ENCODE peak calls at places on chromosomes 7 and 10, in ten cellular contexts. One of them, this sample, is unnamed.

GRCh38 chr7:127938588-127938987 is 92.6 kb downstream of the LRRC4 start:
- DNase-seq in heart right ventricle: no peak
- DNase-seq in fibroblast of lung: peak; percentile 89
- DNase-seq in lower lobe of right lung: no peak
- DNase-seq in heart left ventricle: no peak
- DNase-seq in cardiac muscle cell: no peak
- DNase-seq in HCT116: no peak
- DNase-seq in PC-3: peak; percentile 47
- DNase-seq in left ventricle myocardium inferior: no peak
- DNase-seq in HL-60: no peak
- DNase-seq in this sample: peak; percentile 57

GRCh38 chr7:2689951-2690705 is 2.1 kb downstream of the AMZ1 start:
- DNase-seq in heart right ventricle: no peak
- DNase-seq in fibroblast of lung: peak; percentile 66
- DNase-seq in lower lobe of right lung: no peak
- DNase-seq in heart left ventricle: no peak
- DNase-seq in cardiac muscle cell: no peak
- DNase-seq in HCT116: no peak
- DNase-seq in PC-3: no peak
- DNase-seq in left ventricle myocardium inferior: no peak
- DNase-seq in HL-60: no peak
- DNase-seq in this sample: no peak

GRCh38 chr10:69497235-69497561 is 45.9 kb downstream of the TSPAN15 start:
- DNase-seq in heart right ventricle: no peak
- DNase-seq in fibroblast of lung: no peak
- DNase-seq in lower lobe of right lung: peak; percentile 17
- DNase-seq in heart left ventricle: no peak
- DNase-seq in cardiac muscle cell: no peak
- DNase-seq in HCT116: no peak
- DNase-seq in PC-3: no peak
- DNase-seq in left ventricle myocardium inferior: no peak
- DNase-seq in HL-60: no peak
- DNase-seq in this sample: no peak

GRCh38 chr7:41323811-41324210 is 379.1 kb downstream of the INHBA start:
- DNase-seq in heart right ventricle: no peak
- DNase-seq in fibroblast of lung: peak; percentile 43
- DNase-seq in lower lobe of right lung: no peak
- DNase-seq in heart left ventricle: no peak
- DNase-seq in cardiac muscle cell: no peak
- DNase-seq in HCT116: no peak
- DNase-seq in PC-3: no peak
- DNase-seq in left ventricle myocardium inferior: no peak
- DNase-seq in HL-60: no peak
- DNase-seq in this sample: no peak

GRCh38 chr10:59290448-59290847 is 71.9 kb downstream of the FAM13C start:
- DNase-seq in heart right ventricle: no peak
- DNase-seq in fibroblast of lung: no peak
- DNase-seq in lower lobe of right lung: no peak
- DNase-seq in heart left ventricle: no peak
- DNase-seq in cardiac muscle cell: no peak
- DNase-seq in HCT116: no peak
- DNase-seq in PC-3: peak; percentile 42
- DNase-seq in left ventricle myocardium inferior: no peak
- DNase-seq in HL-60: no peak
- DNase-seq in this sample: no peak

GRCh38 chr7:46145412-46145811 is 224.3 kb upstream of the IGFBP3 start:
- DNase-seq in heart right ventricle: no peak
- DNase-seq in fibroblast of lung: peak; percentile 100
- DNase-seq in lower lobe of right lung: no peak
- DNase-seq in heart left ventricle: no peak
- DNase-seq in cardiac muscle cell: peak; percentile 67
- DNase-seq in HCT116: no peak
- DNase-seq in PC-3: peak; percentile 77
- DNase-seq in left ventricle myocardium inferior: no peak
- DNase-seq in HL-60: no peak
- DNase-seq in this sample: peak; percentile 96

GRCh38 chr7:115229401-115230083 is 307.6 kb downstream of the MDFIC start:
- DNase-seq in heart right ventricle: no peak
- DNase-seq in fibroblast of lung: peak; percentile 96
- DNase-seq in lower lobe of right lung: no peak
- DNase-seq in heart left ventricle: no peak
- DNase-seq in cardiac muscle cell: no peak
- DNase-seq in HCT116: no peak
- DNase-seq in PC-3: no peak
- DNase-seq in left ventricle myocardium inferior: no peak
- DNase-seq in HL-60: no peak
- DNase-seq in this sample: no peak

GRCh38 chr7:111982804-111983203 is 223.4 kb downstream of the DOCK4 start:
- DNase-seq in heart right ventricle: no peak
- DNase-seq in fibroblast of lung: peak; percentile 63
- DNase-seq in lower lobe of right lung: no peak
- DNase-seq in heart left ventricle: no peak
- DNase-seq in cardiac muscle cell: no peak
- DNase-seq in HCT116: no peak
- DNase-seq in PC-3: peak; percentile 15
- DNase-seq in left ventricle myocardium inferior: no peak
- DNase-seq in HL-60: no peak
- DNase-seq in this sample: peak; percentile 10

GRCh38 chr10:130171196-130171595 is 35.0 kb downstream of the GLRX3 start:
- DNase-seq in heart right ventricle: no peak
- DNase-seq in fibroblast of lung: no peak
- DNase-seq in lower lobe of right lung: no peak
- DNase-seq in heart left ventricle: no peak
- DNase-seq in cardiac muscle cell: no peak
- DNase-seq in HCT116: no peak
- DNase-seq in PC-3: no peak
- DNase-seq in left ventricle myocardium inferior: no peak
- DNase-seq in HL-60: peak; percentile 44
- DNase-seq in this sample: no peak

GRCh38 chr10:68124718-68125117 is 15.4 kb downstream of the MYPN start:
- DNase-seq in heart right ventricle: no peak
- DNase-seq in fibroblast of lung: no peak
- DNase-seq in lower lobe of right lung: no peak
- DNase-seq in heart left ventricle: no peak
- DNase-seq in cardiac muscle cell: no peak
- DNase-seq in HCT116: no peak
- DNase-seq in PC-3: no peak
- DNase-seq in left ventricle myocardium inferior: no peak
- DNase-seq in HL-60: no peak
- DNase-seq in this sample: no peak

GRCh38 chr7:92293887-92294616 is 48.3 kb downstream of the ANKIB1 start:
- DNase-seq in heart right ventricle: no peak
- DNase-seq in fibroblast of lung: no peak
- DNase-seq in lower lobe of right lung: no peak
- DNase-seq in heart left ventricle: no peak
- DNase-seq in cardiac muscle cell: no peak
- DNase-seq in HCT116: no peak
- DNase-seq in PC-3: no peak
- DNase-seq in left ventricle myocardium inferior: no peak
- DNase-seq in HL-60: no peak
- DNase-seq in this sample: no peak

GRCh38 chr10:103480521-103480920 is 1.5 kb upstream of the CALHM3 start:
- DNase-seq in heart right ventricle: no peak
- DNase-seq in fibroblast of lung: no peak
- DNase-seq in lower lobe of right lung: no peak
- DNase-seq in heart left ventricle: no peak
- DNase-seq in cardiac muscle cell: no peak
- DNase-seq in HCT116: no peak
- DNase-seq in PC-3: peak; percentile 49
- DNase-seq in left ventricle myocardium inferior: no peak
- DNase-seq in HL-60: no peak
- DNase-seq in this sample: no peak

GRCh38 chr7:131031100-131031868 is 296.4 kb upstream of the MKLN1 start:
- DNase-seq in heart right ventricle: no peak
- DNase-seq in fibroblast of lung: no peak
- DNase-seq in lower lobe of right lung: no peak
- DNase-seq in heart left ventricle: no peak
- DNase-seq in cardiac muscle cell: no peak
- DNase-seq in HCT116: no peak
- DNase-seq in PC-3: no peak
- DNase-seq in left ventricle myocardium inferior: no peak
- DNase-seq in HL-60: no peak
- DNase-seq in this sample: no peak
- H3K27ac ChIP-seq in heart right ventricle: no peak overlapping the region
- H3K27ac ChIP-seq in fibroblast of lung: no peak overlapping the region
- H3K27ac ChIP-seq in lower lobe of right lung: no peak overlapping the region
- H3K27ac ChIP-seq in heart left ventricle: no peak overlapping the region
- H3K27ac ChIP-seq in cardiac muscle cell: no peak overlapping the region
- H3K27ac ChIP-seq in HCT116: no peak overlapping the region
- H3K27ac ChIP-seq in PC-3: no peak overlapping the region
- H3K27ac ChIP-seq in left ventricle myocardium inferior: peak overlapping the region; percentile 10
- H3K27ac ChIP-seq in HL-60: no peak overlapping the region
- H3K27ac ChIP-seq in this sample: no peak overlapping the region

DNA sequence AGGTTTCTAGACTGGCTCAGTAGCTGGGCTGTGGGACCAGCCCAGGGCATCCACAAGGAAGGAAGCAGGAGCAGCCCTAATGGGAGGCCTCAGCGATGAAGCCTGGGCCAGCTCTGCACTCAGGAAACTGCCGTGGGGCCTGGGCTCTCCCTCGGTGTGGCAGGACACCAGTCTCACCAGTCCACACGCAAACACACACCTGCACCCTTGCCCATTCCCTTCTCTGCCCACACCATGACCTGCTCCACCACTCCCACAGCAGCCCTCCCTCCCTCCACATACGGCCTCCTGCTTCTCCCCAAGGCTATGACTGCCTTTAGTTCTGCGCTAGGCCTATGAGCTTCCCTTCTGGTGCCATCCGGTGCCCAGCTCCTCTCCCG is 7.1 kb downstream of the FGF8 start:
- DNase-seq in heart right ventricle: no peak
- DNase-seq in fibroblast of lung: no peak
- DNase-seq in lower lobe of right lung: no peak
- DNase-seq in heart left ventricle: no peak
- DNase-seq in cardiac muscle cell: no peak
- DNase-seq in HCT116: no peak
- DNase-seq in PC-3: no peak
- DNase-seq in left ventricle myocardium inferior: no peak
- DNase-seq in HL-60: no peak
- DNase-seq in this sample: no peak
- H3K27me3 ChIP-seq in heart right ventricle: peaks cover 65% of the 10 kb centered on the region
- H3K27me3 ChIP-seq in fibroblast of lung: peaks cover 58% of the 10 kb centered on the region
- H3K27me3 ChIP-seq in lower lobe of right lung: peaks cover 59% of the 10 kb centered on the region
- H3K27me3 ChIP-seq in heart left ventricle: peaks cover 21% of the 10 kb centered on the region
- H3K27me3 ChIP-seq in cardiac muscle cell: peaks cover 17% of the 10 kb centered on the region
- H3K27me3 ChIP-seq in HCT116: peaks cover 11% of the 10 kb centered on the region
- H3K27me3 ChIP-seq in PC-3: no peaks in the 10 kb centered on the region
- H3K27me3 ChIP-seq in left ventricle myocardium inferior: peaks cover 96% of the 10 kb centered on the region
- H3K27me3 ChIP-seq in HL-60: peaks cover 30% of the 10 kb centered on the region
- H3K27me3 ChIP-seq in this sample: peaks cover 83% of the 10 kb centered on the region

DNA sequence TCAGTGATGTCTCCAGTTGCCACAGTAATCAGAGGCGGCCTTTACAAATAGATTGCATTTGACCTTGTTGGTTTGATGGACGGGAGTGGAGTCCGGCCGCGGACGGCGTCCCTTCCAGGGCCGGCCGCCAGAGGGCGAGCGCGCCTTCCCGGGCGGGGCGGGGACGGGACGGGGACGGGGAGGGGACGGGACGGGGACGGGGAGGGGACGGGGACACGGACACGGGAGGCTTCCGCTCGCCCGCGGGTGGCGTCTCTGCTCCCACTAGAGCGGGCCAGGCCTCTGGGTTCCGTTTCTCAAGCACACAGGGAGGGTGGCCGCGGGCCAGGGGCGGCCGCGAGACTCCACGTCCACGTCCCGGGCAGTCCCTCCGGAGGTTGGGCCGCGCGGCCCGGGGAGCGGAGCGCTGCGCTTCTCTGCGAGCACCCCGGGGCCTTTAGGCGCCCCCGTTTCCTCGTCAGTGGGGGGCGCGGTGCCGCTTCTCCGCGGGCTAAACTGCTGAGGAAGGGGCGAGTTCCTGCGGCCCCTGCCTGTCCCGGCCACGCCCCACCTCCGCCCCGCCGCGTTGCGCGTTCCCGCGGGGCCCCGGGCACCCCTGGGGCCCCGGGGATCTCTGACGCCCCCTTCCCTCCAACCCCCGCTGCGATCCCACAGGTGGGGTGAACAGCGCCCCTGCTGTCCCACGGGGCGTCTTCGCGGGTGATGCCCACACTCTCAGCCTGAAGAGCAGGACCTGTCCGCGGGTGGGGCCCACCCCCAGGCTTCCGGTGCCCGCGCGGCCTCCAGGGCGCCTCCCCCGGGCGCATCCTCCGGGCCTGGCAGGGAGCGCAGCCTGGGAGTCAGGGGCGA is 84.2 kb upstream of the MKI67 start:
- DNase-seq in heart right ventricle: peak; percentile 80
- DNase-seq in fibroblast of lung: peak; percentile 8
- DNase-seq in lower lobe of right lung: peak; percentile 85
- DNase-seq in heart left ventricle: peak; percentile 81
- DNase-seq in cardiac muscle cell: peak; percentile 59
- DNase-seq in HCT116: peak; percentile 32
- DNase-seq in PC-3: peak; percentile 51
- DNase-seq in left ventricle myocardium inferior: peak; percentile 77
- DNase-seq in HL-60: peak; percentile 22
- DNase-seq in this sample: no peak
- TF ChIP-seq CTCF in heart right ventricle: peak; percentile 78
- TF ChIP-seq CTCF in fibroblast of lung: peak; percentile 48
- TF ChIP-seq CTCF in lower lobe of right lung: peak; percentile 66
- TF ChIP-seq CTCF in heart left ventricle: peak; percentile 73
- TF ChIP-seq CTCF in cardiac muscle cell: peak; percentile 67
- TF ChIP-seq CTCF in HCT116: peak; percentile 88
- TF ChIP-seq CTCF in PC-3: peak; percentile 48
- TF ChIP-seq CTCF in left ventricle myocardium inferior: peak; percentile 85
- TF ChIP-seq CTCF in HL-60: peak; percentile 51
- TF ChIP-seq CTCF in this sample: peak; percentile 50

GRCh38 chr10:114729103-114729659 is 71.1 kb upstream of the ABLIM1 start:
- DNase-seq in heart right ventricle: no peak
- DNase-seq in fibroblast of lung: no peak
- DNase-seq in lower lobe of right lung: no peak
- DNase-seq in heart left ventricle: no peak
- DNase-seq in cardiac muscle cell: no peak
- DNase-seq in HCT116: no peak
- DNase-seq in PC-3: no peak
- DNase-seq in left ventricle myocardium inferior: no peak
- DNase-seq in HL-60: no peak
- DNase-seq in this sample: no peak

GRCh38 chr10:114724707-114725106 is 66.6 kb upstream of the ABLIM1 start:
- DNase-seq in heart right ventricle: no peak
- DNase-seq in fibroblast of lung: no peak
- DNase-seq in lower lobe of right lung: no peak
- DNase-seq in heart left ventricle: no peak
- DNase-seq in cardiac muscle cell: no peak
- DNase-seq in HCT116: no peak
- DNase-seq in PC-3: no peak
- DNase-seq in left ventricle myocardium inferior: no peak
- DNase-seq in HL-60: no peak
- DNase-seq in this sample: no peak

GRCh38 chr10:114728325-114728724 is 70.2 kb upstream of the ABLIM1 start:
- DNase-seq in heart right ventricle: no peak
- DNase-seq in fibroblast of lung: no peak
- DNase-seq in lower lobe of right lung: no peak
- DNase-seq in heart left ventricle: no peak
- DNase-seq in cardiac muscle cell: no peak
- DNase-seq in HCT116: no peak
- DNase-seq in PC-3: no peak
- DNase-seq in left ventricle myocardium inferior: no peak
- DNase-seq in HL-60: no peak
- DNase-seq in this sample: no peak

GRCh38 chr10:114724295-114724694 is 66.2 kb upstream of the ABLIM1 start:
- DNase-seq in heart right ventricle: no peak
- DNase-seq in fibroblast of lung: no peak
- DNase-seq in lower lobe of right lung: no peak
- DNase-seq in heart left ventricle: no peak
- DNase-seq in cardiac muscle cell: no peak
- DNase-seq in HCT116: no peak
- DNase-seq in PC-3: peak; percentile 49
- DNase-seq in left ventricle myocardium inferior: no peak
- DNase-seq in HL-60: no peak
- DNase-seq in this sample: no peak

GRCh38 chr10:114726820-114727271 is 68.8 kb upstream of the ABLIM1 start:
- DNase-seq in heart right ventricle: no peak
- DNase-seq in fibroblast of lung: no peak
- DNase-seq in lower lobe of right lung: no peak
- DNase-seq in heart left ventricle: no peak
- DNase-seq in cardiac muscle cell: no peak
- DNase-seq in HCT116: no peak
- DNase-seq in PC-3: no peak
- DNase-seq in left ventricle myocardium inferior: no peak
- DNase-seq in HL-60: no peak
- DNase-seq in this sample: no peak
- H3K27ac ChIP-seq in heart right ventricle: no peak overlapping the region
- H3K27ac ChIP-seq in fibroblast of lung: no peak overlapping the region
- H3K27ac ChIP-seq in lower lobe of right lung: no peak overlapping the region
- H3K27ac ChIP-seq in heart left ventricle: peak overlapping the region; percentile 26
- H3K27ac ChIP-seq in cardiac muscle cell: no peak overlapping the region
- H3K27ac ChIP-seq in HCT116: no peak overlapping the region
- H3K27ac ChIP-seq in PC-3: no peak overlapping the region
- H3K27ac ChIP-seq in left ventricle myocardium inferior: peak overlapping the region; percentile 78
- H3K27ac ChIP-seq in HL-60: no peak overlapping the region
- H3K27ac ChIP-seq in this sample: no peak overlapping the region